ENCODE peak calls at places on chromosomes 3 and 15, in eight cellular contexts. A is CD8-positive, alpha-beta T cell; K is foreskin keratinocyte; N is effector memory CD4-positive, alpha-beta T cell; O is neuronal stem cell; P is SJSA1; V is ovary; D is IMR-90. I is an unnamed sample. For H3K4me1, the result is how much of the 10 kb centered on the place peaks cover.

GRCh38 chr3:123582315-123582714 is 2.5 kb downstream of the HACD2 start:
- DNase-seq in A (no peak), K (peak), N (no peak), O (no peak), P (no peak), V (no peak), D (no peak), I (no peak)

GRCh38 chr3:162143181-162143580 is 646.6 kb downstream of the OTOL1 start:
- DNase-seq in A (no peak), K (no peak), N (no peak), O (no peak), P (no peak), V (no peak), D (peak), I (no peak)

GRCh38 chr3:50028336-50028735 is 60.4 kb upstream of the RBM5 start:
- DNase-seq in A (no peak), K (no peak), N (no peak), O (no peak), P (no peak), V (no peak), D (peak), I (no peak)

GRCh38 chr15:25249236-25250010 is 189.4 kb downstream of the UBE3A start:
- DNase-seq in A (no peak), K (no peak), N (no peak), O (no peak), P (no peak), V (peak), D (no peak), I (no peak)

GRCh38 chr15:86362556-86362955 is 282.9 kb downstream of the AGBL1 start:
- DNase-seq in A (no peak), K (peak), N (no peak), O (no peak), P (no peak), V (no peak), D (no peak), I (no peak)

GRCh38 chr3:4729061-4729973 is 236.2 kb downstream of the ITPR1 start:
- DNase-seq in A (no peak), K (no peak), N (no peak), O (no peak), P (no peak), V (no peak), D (no peak), I (no peak)

GRCh38 chr3:38165722-38166387 is 518 bp downstream of the OXSR1 start:
- DNase-seq in A (no peak), K (no peak), N (no peak), O (no peak), P (peak), V (no peak), D (peak), I (peak)

GRCh38 chr3:50806806-50807205 is 132.1 kb downstream of the DOCK3 start:
- DNase-seq in A (no peak), K (peak), N (no peak), O (no peak), P (no peak), V (no peak), D (no peak), I (no peak)

GRCh38 chr3:51539291-51539891 is 872 bp downstream of the RAD54L2 start:
- DNase-seq in A (peak), K (peak), N (peak), O (peak), P (peak), V (no peak), D (peak), I (peak)

GRCh38 chr15:81863157-81863556 is 182.7 kb downstream of the MEX3B start:
- DNase-seq in A (no peak), K (no peak), N (no peak), O (no peak), P (no peak), V (no peak), D (peak), I (no peak)

GRCh38 chr3:110381992-110382391 is 689.6 kb upstream of the NECTIN3 start:
- DNase-seq in A (no peak), K (no peak), N (no peak), O (no peak), P (no peak), V (no peak), D (no peak), I (no peak)

GRCh38 chr3:17808994-17809393 is 66.6 kb upstream of the TBC1D5 start:
- DNase-seq in A (no peak), K (no peak), N (no peak), O (no peak), P (peak), V (no peak), D (peak), I (no peak)

GRCh38 chr3:167480748-167481147 is 6.9 kb upstream of the SERPINI2 start:
- DNase-seq in A (no peak), K (no peak), N (no peak), O (no peak), P (no peak), V (no peak), D (no peak), I (no peak)

GRCh38 chr3:155308831-155309230 is 15.3 kb upstream of the STRIT1 start:
- DNase-seq in A (no peak), K (no peak), N (no peak), O (no peak), P (no peak), V (no peak), D (peak), I (no peak)

GRCh38 chr3:30770387-30770786 is 124.1 kb downstream of the GADL1 start:
- DNase-seq in A (no peak), K (peak), N (no peak), O (no peak), P (peak), V (no peak), D (peak), I (peak)

GRCh38 chr3:190585771-190586630 is 72.1 kb downstream of the IL1RAP start:
- DNase-seq in A (no peak), K (peak), N (peak), O (peak), P (peak), V (no peak), D (peak), I (no peak)

GRCh38 chr3:131453536-131453935 is 49.2 kb downstream of the MRPL3 start:
- DNase-seq in A (no peak), K (no peak), N (no peak), O (no peak), P (no peak), V (no peak), D (no peak), I (no peak)

GRCh38 chr15:58521293-58521991 is 89.7 kb downstream of the LIPC start:
- DNase-seq in A (no peak), K (peak), N (no peak), O (no peak), P (peak), V (peak), D (peak), I (no peak)

GRCh38 chr3:141367038-141367730 is 1.1 kb upstream of the ZBTB38 start:
- DNase-seq in A (no peak), K (peak), N (no peak), O (no peak), P (peak), V (peak), D (peak), I (no peak)

GRCh38 chr15:52822475-52822874 is 32.3 kb upstream of the ONECUT1 start:
- DNase-seq in A (no peak), K (no peak), N (no peak), O (no peak), P (no peak), V (no peak), D (no peak), I (no peak)

GRCh38 chr15:91865903-91866302 is 12.4 kb downstream of the SLCO3A1 start:
- DNase-seq in A (no peak), K (peak), N (no peak), O (no peak), P (no peak), V (no peak), D (peak), I (no peak)

GRCh38 chr3:122112754-122113153 is 57.6 kb downstream of the CD86 start:
- DNase-seq in A (no peak), K (no peak), N (no peak), O (no peak), P (no peak), V (no peak), D (no peak), I (no peak)

GRCh38 chr15:85019815-85020590 is 38.3 kb downstream of the PDE8A start:
- DNase-seq in A (no peak), K (no peak), N (no peak), O (no peak), P (peak), V (no peak), D (peak), I (peak)

GRCh38 chr3:192869131-192870027 is 48.3 kb downstream of the MB21D2 start:
- DNase-seq in A (no peak), K (no peak), N (no peak), O (no peak), P (no peak), V (no peak), D (peak), I (no peak)

GRCh38 chr3:152357587-152357986 is 88.9 kb downstream of the MBNL1 start:
- DNase-seq in A (no peak), K (no peak), N (no peak), O (no peak), P (no peak), V (no peak), D (no peak), I (no peak)

GRCh38 chr15:40911139-40911538 is 16.9 kb downstream of the VPS18 start:
- DNase-seq in A (no peak), K (no peak), N (no peak), O (no peak), P (no peak), V (no peak), D (no peak), I (peak)

GRCh38 chr3:162082516-162082915 is 585.9 kb downstream of the OTOL1 start:
- DNase-seq in A (no peak), K (no peak), N (no peak), O (no peak), P (no peak), V (no peak), D (no peak), I (no peak)

GRCh38 chr3:149621218-149622005 is 36.4 kb downstream of the WWTR1 start:
- DNase-seq in A (no peak), K (no peak), N (no peak), O (no peak), P (peak), V (no peak), D (peak), I (no peak)

GRCh38 chr15:80873568-80873967 is 94.4 kb downstream of the CEMIP start:
- DNase-seq in A (no peak), K (no peak), N (no peak), O (no peak), P (no peak), V (no peak), D (no peak), I (no peak)

GRCh38 chr3:16448691-16449090 is 64.8 kb downstream of the RFTN1 start:
- DNase-seq in A (no peak), K (peak), N (no peak), O (no peak), P (peak), V (peak), D (peak), I (no peak)

GRCh38 chr15:88627463-88627862 is 6.3 kb downstream of the AEN start:
- DNase-seq in A (peak), K (no peak), N (peak), O (no peak), P (no peak), V (no peak), D (no peak), I (no peak)

GRCh38 chr15:62895905-62896316 is 146.6 kb upstream of the TPM1 start:
- DNase-seq in A (no peak), K (peak), N (no peak), O (no peak), P (peak), V (no peak), D (peak), I (no peak)

GRCh38 chr3:38029400-38030125 is at the start of gene PLCD1:
- DNase-seq in A (peak), K (no peak), N (peak), O (peak), P (peak), V (peak), D (no peak), I (peak)

GRCh38 chr15:70491183-70491621 is 272.2 kb downstream of the UACA start:
- DNase-seq in A (no peak), K (no peak), N (no peak), O (no peak), P (no peak), V (no peak), D (peak), I (no peak)

GRCh38 chr3:12979947-12980487 is 93.2 kb downstream of the IQSEC1 start:
- DNase-seq in A (no peak), K (no peak), N (no peak), O (no peak), P (no peak), V (no peak), D (no peak), I (no peak)
- H3K4me1 ChIP-seq in A (under half), K (under half), N (under half), O (under half), P (under half), V (under half), D (under half), I (under half)

DNA sequence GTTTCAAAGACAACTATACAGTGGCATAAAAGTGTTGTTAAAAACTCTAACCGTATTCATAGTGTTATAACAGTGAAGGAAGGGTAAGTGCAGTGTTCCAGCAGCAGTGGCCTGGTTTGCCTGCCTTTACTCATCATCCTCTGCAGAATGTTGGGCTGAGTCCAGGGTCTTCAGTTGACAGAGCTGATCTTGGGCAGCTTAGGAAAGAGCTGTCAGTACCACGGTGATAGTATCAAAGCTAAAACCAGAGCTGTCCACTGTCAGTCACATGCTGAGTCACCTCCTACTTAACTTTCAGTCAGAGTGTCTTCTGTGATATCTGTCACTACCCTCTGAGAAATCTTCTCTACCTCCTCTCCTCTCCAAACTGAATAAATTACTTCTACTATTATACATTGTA is 241.9 kb downstream of the ZIC1 start:
- DNase-seq in A (no peak), K (no peak), N (no peak), O (no peak), P (no peak), V (no peak), D (peak), I (no peak)
- H3K4me1 ChIP-seq in A (under half), K (under half), N (under half), O (under half), P (under half), V (under half), D (under half), I (under half)

GRCh38 chr15:43317566-43318184 is 12.7 kb downstream of the LCMT2 start:
- DNase-seq in A (no peak), K (no peak), N (no peak), O (no peak), P (peak), V (no peak), D (no peak), I (no peak)
- H3K4me1 ChIP-seq in A (under half), K (under half), N (under half), O (under half), P (under half), V (under half), D (under half), I (under half)

GRCh38 chr3:82382831-82383230 is 621.4 kb upstream of the GBE1 start:
- DNase-seq in A (no peak), K (no peak), N (no peak), O (no peak), P (no peak), V (no peak), D (no peak), I (no peak)
- H3K4me1 ChIP-seq in A (under half), K (under half), N (under half), O (under half), P (under half), V (under half), D (under half), I (under half)

DNA sequence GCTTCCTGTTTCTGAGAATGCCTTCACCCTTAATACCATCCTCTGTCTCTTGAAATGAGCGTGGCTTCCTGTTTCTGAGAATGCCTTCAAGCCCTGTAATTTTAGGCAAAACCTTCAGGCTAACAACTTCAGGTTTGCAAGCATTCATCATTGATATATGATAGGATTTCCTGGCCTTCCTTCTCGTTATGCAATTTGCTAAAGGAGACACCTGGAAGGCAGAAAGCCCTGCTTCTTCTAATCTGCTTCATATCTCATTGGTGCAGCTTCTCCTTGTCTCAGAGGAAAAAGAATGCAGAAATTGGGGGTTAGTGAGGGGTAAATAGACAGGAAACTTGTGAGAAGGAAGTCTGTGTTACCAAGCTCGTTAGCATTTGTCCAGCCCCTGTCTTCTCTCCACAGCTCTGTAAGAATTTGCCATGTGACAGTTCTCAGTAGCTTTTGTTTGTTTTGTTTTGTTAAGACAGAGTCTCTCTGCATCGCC is 7.3 kb downstream of the ARL6IP5 start:
- DNase-seq in A (no peak), K (no peak), N (no peak), O (no peak), P (peak), V (no peak), D (no peak), I (no peak)
- H3K4me1 ChIP-seq in A (half or more), K (under half), N (half or more), O (under half), P (half or more), V (under half), D (under half), I (under half)

I was measured in HAP-1.